ENCODE peak calls at places on chromosomes 2 and 18, in nine cellular contexts. One of them, this sample, is unnamed.

GRCh38 chr2:127419448-127420038 is 1.3 kb downstream of the PROC start:
- DNase-seq in memory B cell: no peak
- DNase-seq in ovary: no peak
- DNase-seq in hippocampal formation: no peak
- DNase-seq in putamen: no peak
- DNase-seq in breast epithelium: no peak
- DNase-seq in pulmonary artery endothelial cell: no peak
- DNase-seq in EL: no peak
- DNase-seq in A549: no peak
- DNase-seq in this sample: no peak

GRCh38 chr2:147913701-147914480 is 69.1 kb downstream of the ACVR2A start:
- DNase-seq in putamen: peak; percentile 5
- DNase-seq in pulmonary artery endothelial cell: no peak
- DNase-seq in breast epithelium: no peak
- DNase-seq in EL: no peak
- DNase-seq in A549: no peak
- DNase-seq in memory B cell: no peak
- DNase-seq in hippocampal formation: no peak
- DNase-seq in ovary: no peak
- DNase-seq in this sample: no peak

GRCh38 chr2:231321556-231322334 is 73.8 kb upstream of the B3GNT7 start:
- DNase-seq in A549: no peak
- DNase-seq in pulmonary artery endothelial cell: no peak
- DNase-seq in ovary: no peak
- DNase-seq in putamen: no peak
- DNase-seq in EL: no peak
- DNase-seq in hippocampal formation: no peak
- DNase-seq in memory B cell: peak; percentile 26
- DNase-seq in breast epithelium: no peak
- DNase-seq in this sample: no peak

GRCh38 chr2:196242131-196242620 is 70.8 kb upstream of the STK17B start:
- DNase-seq in putamen: no peak
- DNase-seq in breast epithelium: no peak
- DNase-seq in EL: peak; percentile 58
- DNase-seq in memory B cell: peak; percentile 32
- DNase-seq in ovary: no peak
- DNase-seq in hippocampal formation: no peak
- DNase-seq in pulmonary artery endothelial cell: no peak
- DNase-seq in A549: no peak
- DNase-seq in this sample: peak; percentile 71

GRCh38 chr2:224014336-224014735 is 24.8 kb downstream of the SERPINE2 start:
- DNase-seq in putamen: no peak
- DNase-seq in breast epithelium: no peak
- DNase-seq in hippocampal formation: no peak
- DNase-seq in ovary: no peak
- DNase-seq in pulmonary artery endothelial cell: no peak
- DNase-seq in EL: no peak
- DNase-seq in A549: no peak
- DNase-seq in memory B cell: no peak
- DNase-seq in this sample: no peak

GRCh38 chr2:201260302-201260800 is at the start of gene CASP8:
- DNase-seq in memory B cell: peak; percentile 70
- DNase-seq in A549: peak; percentile 37
- DNase-seq in breast epithelium: no peak
- DNase-seq in putamen: no peak
- DNase-seq in pulmonary artery endothelial cell: no peak
- DNase-seq in hippocampal formation: no peak
- DNase-seq in EL: peak; percentile 71
- DNase-seq in ovary: no peak
- DNase-seq in this sample: peak; percentile 85

GRCh38 chr18:45619062-45619825 is 4.0 kb downstream of the SLC14A2 start:
- DNase-seq in ovary: no peak
- DNase-seq in memory B cell: no peak
- DNase-seq in pulmonary artery endothelial cell: no peak
- DNase-seq in breast epithelium: no peak
- DNase-seq in putamen: peak; percentile 44
- DNase-seq in hippocampal formation: peak; percentile 9
- DNase-seq in EL: no peak
- DNase-seq in A549: no peak
- DNase-seq in this sample: no peak

GRCh38 chr2:138829326-138829725 is 49.1 kb upstream of the NXPH2 start:
- DNase-seq in putamen: no peak
- DNase-seq in pulmonary artery endothelial cell: no peak
- DNase-seq in breast epithelium: no peak
- DNase-seq in A549: peak; percentile 64
- DNase-seq in ovary: peak; percentile 11
- DNase-seq in EL: peak; percentile 8
- DNase-seq in memory B cell: peak; percentile 15
- DNase-seq in hippocampal formation: peak; percentile 4
- DNase-seq in this sample: no peak

GRCh38 chr2:36589230-36589630 is 8.7 kb downstream of the FEZ2 start:
- DNase-seq in breast epithelium: no peak
- DNase-seq in pulmonary artery endothelial cell: no peak
- DNase-seq in memory B cell: no peak
- DNase-seq in EL: no peak
- DNase-seq in A549: no peak
- DNase-seq in ovary: no peak
- DNase-seq in putamen: peak; percentile 31
- DNase-seq in hippocampal formation: no peak
- DNase-seq in this sample: no peak

GRCh38 chr2:36904636-36905035 is 61.7 kb downstream of the STRN start:
- DNase-seq in pulmonary artery endothelial cell: no peak
- DNase-seq in putamen: no peak
- DNase-seq in EL: no peak
- DNase-seq in ovary: no peak
- DNase-seq in breast epithelium: no peak
- DNase-seq in hippocampal formation: no peak
- DNase-seq in A549: no peak
- DNase-seq in memory B cell: no peak
- DNase-seq in this sample: no peak

GRCh38 chr18:74546751-74547530 is 12.6 kb downstream of the CNDP1 start:
- DNase-seq in ovary: no peak
- DNase-seq in breast epithelium: no peak
- DNase-seq in EL: peak; percentile 75
- DNase-seq in putamen: no peak
- DNase-seq in A549: no peak
- DNase-seq in hippocampal formation: no peak
- DNase-seq in pulmonary artery endothelial cell: peak; percentile 11
- DNase-seq in memory B cell: no peak
- DNase-seq in this sample: no peak

GRCh38 chr18:9581667-9582066 is 32.7 kb downstream of the PPP4R1 start:
- DNase-seq in breast epithelium: no peak
- DNase-seq in pulmonary artery endothelial cell: no peak
- DNase-seq in EL: no peak
- DNase-seq in A549: no peak
- DNase-seq in putamen: no peak
- DNase-seq in hippocampal formation: no peak
- DNase-seq in memory B cell: no peak
- DNase-seq in ovary: no peak
- DNase-seq in this sample: no peak

GRCh38 chr2:177692042-177692823 is 299.7 kb downstream of the AGPS start:
- DNase-seq in EL: no peak
- DNase-seq in ovary: no peak
- DNase-seq in memory B cell: no peak
- DNase-seq in hippocampal formation: no peak
- DNase-seq in A549: no peak
- DNase-seq in putamen: no peak
- DNase-seq in breast epithelium: no peak
- DNase-seq in pulmonary artery endothelial cell: no peak
- DNase-seq in this sample: no peak

GRCh38 chr2:157792345-157793052 is 83.6 kb downstream of the ACVR1 start:
- DNase-seq in pulmonary artery endothelial cell: no peak
- DNase-seq in putamen: no peak
- DNase-seq in A549: no peak
- DNase-seq in ovary: no peak
- DNase-seq in memory B cell: no peak
- DNase-seq in EL: peak; percentile 81
- DNase-seq in hippocampal formation: no peak
- DNase-seq in breast epithelium: no peak
- DNase-seq in this sample: no peak

GRCh38 chr2:66201242-66201641 is 233.7 kb upstream of the MEIS1 start:
- DNase-seq in breast epithelium: no peak
- DNase-seq in hippocampal formation: no peak
- DNase-seq in A549: no peak
- DNase-seq in putamen: no peak
- DNase-seq in memory B cell: no peak
- DNase-seq in EL: no peak
- DNase-seq in ovary: no peak
- DNase-seq in pulmonary artery endothelial cell: no peak
- DNase-seq in this sample: no peak

GRCh38 chr2:64819774-64820688 is 166.3 kb upstream of the SERTAD2 start:
- DNase-seq in hippocampal formation: no peak
- DNase-seq in ovary: no peak
- DNase-seq in pulmonary artery endothelial cell: no peak
- DNase-seq in memory B cell: no peak
- DNase-seq in A549: no peak
- DNase-seq in breast epithelium: no peak
- DNase-seq in EL: peak; percentile 38
- DNase-seq in putamen: no peak
- DNase-seq in this sample: peak; percentile 56

GRCh38 chr2:179655627-179656026 is 205.8 kb downstream of the ZNF385B start:
- DNase-seq in breast epithelium: no peak
- DNase-seq in ovary: no peak
- DNase-seq in putamen: no peak
- DNase-seq in A549: peak; percentile 2
- DNase-seq in memory B cell: no peak
- DNase-seq in EL: peak; percentile 64
- DNase-seq in hippocampal formation: no peak
- DNase-seq in pulmonary artery endothelial cell: no peak
- DNase-seq in this sample: no peak

GRCh38 chr2:51084750-51085149 is 52.8 kb upstream of the NRXN1 start:
- DNase-seq in breast epithelium: no peak
- DNase-seq in hippocampal formation: no peak
- DNase-seq in memory B cell: no peak
- DNase-seq in pulmonary artery endothelial cell: no peak
- DNase-seq in ovary: no peak
- DNase-seq in putamen: no peak
- DNase-seq in A549: no peak
- DNase-seq in EL: no peak
- DNase-seq in this sample: no peak

GRCh38 chr18:3998698-3999333 is 456.3 kb downstream of the DLGAP1 start:
- DNase-seq in hippocampal formation: no peak
- DNase-seq in breast epithelium: no peak
- DNase-seq in pulmonary artery endothelial cell: peak; percentile 20
- DNase-seq in A549: peak; percentile 70
- DNase-seq in EL: peak; percentile 56
- DNase-seq in ovary: no peak
- DNase-seq in putamen: no peak
- DNase-seq in memory B cell: no peak
- DNase-seq in this sample: no peak

GRCh38 chr2:241025639-241026038 is 27.2 kb downstream of the SNED1 start:
- DNase-seq in memory B cell: no peak
- DNase-seq in ovary: no peak
- DNase-seq in hippocampal formation: no peak
- DNase-seq in putamen: no peak
- DNase-seq in breast epithelium: no peak
- DNase-seq in pulmonary artery endothelial cell: no peak
- DNase-seq in A549: no peak
- DNase-seq in EL: no peak
- DNase-seq in this sample: no peak

GRCh38 chr2:144666032-144666431 is 146.1 kb upstream of the ZEB2 start:
- DNase-seq in breast epithelium: no peak
- DNase-seq in pulmonary artery endothelial cell: no peak
- DNase-seq in ovary: no peak
- DNase-seq in hippocampal formation: no peak
- DNase-seq in memory B cell: no peak
- DNase-seq in EL: no peak
- DNase-seq in putamen: no peak
- DNase-seq in A549: no peak
- DNase-seq in this sample: no peak

GRCh38 chr2:60550151-60550983 is 3.1 kb downstream of the BCL11A start:
- DNase-seq in ovary: peak; percentile 62
- DNase-seq in hippocampal formation: peak; percentile 72
- DNase-seq in putamen: peak; percentile 83
- DNase-seq in breast epithelium: peak; percentile 66
- DNase-seq in memory B cell: peak; percentile 71
- DNase-seq in EL: peak; percentile 79
- DNase-seq in A549: peak; percentile 75
- DNase-seq in pulmonary artery endothelial cell: no peak
- DNase-seq in this sample: peak; percentile 28

GRCh38 chr2:217445726-217446125 is 557.1 kb downstream of the TNS1 start:
- DNase-seq in EL: no peak
- DNase-seq in ovary: no peak
- DNase-seq in putamen: no peak
- DNase-seq in memory B cell: no peak
- DNase-seq in hippocampal formation: no peak
- DNase-seq in breast epithelium: no peak
- DNase-seq in A549: no peak
- DNase-seq in pulmonary artery endothelial cell: no peak
- DNase-seq in this sample: no peak

GRCh38 chr18:32910694-32911296 is 138.0 kb upstream of the KLHL14 start:
- DNase-seq in EL: no peak
- DNase-seq in hippocampal formation: no peak
- DNase-seq in breast epithelium: no peak
- DNase-seq in memory B cell: no peak
- DNase-seq in A549: no peak
- DNase-seq in pulmonary artery endothelial cell: no peak
- DNase-seq in ovary: no peak
- DNase-seq in putamen: no peak
- DNase-seq in this sample: no peak

GRCh38 chr2:58698610-58699009 is 457.5 kb upstream of the FANCL start:
- DNase-seq in putamen: no peak
- DNase-seq in EL: no peak
- DNase-seq in A549: no peak
- DNase-seq in pulmonary artery endothelial cell: no peak
- DNase-seq in ovary: no peak
- DNase-seq in memory B cell: no peak
- DNase-seq in breast epithelium: no peak
- DNase-seq in hippocampal formation: no peak
- DNase-seq in this sample: no peak

GRCh38 chr2:98910349-98911125 is 25.5 kb downstream of the CRACDL start:
- DNase-seq in ovary: no peak
- DNase-seq in pulmonary artery endothelial cell: no peak
- DNase-seq in memory B cell: no peak
- DNase-seq in putamen: no peak
- DNase-seq in A549: no peak
- DNase-seq in EL: no peak
- DNase-seq in hippocampal formation: no peak
- DNase-seq in breast epithelium: no peak
- DNase-seq in this sample: no peak

GRCh38 chr2:54901224-54901986 is 148.8 kb downstream of the RTN4 start:
- DNase-seq in pulmonary artery endothelial cell: no peak
- DNase-seq in breast epithelium: no peak
- DNase-seq in hippocampal formation: no peak
- DNase-seq in memory B cell: no peak
- DNase-seq in ovary: no peak
- DNase-seq in A549: no peak
- DNase-seq in putamen: no peak
- DNase-seq in EL: no peak
- DNase-seq in this sample: no peak

This sample was measured in CD8-positive, alpha-beta memory T cell.